ENCODE peak calls at places on chromosomes 7 and 10, in seven cellular contexts. L is PC-9, I is IMR-90, J is astrocyte, Z is cardiac fibroblast, V is body of pancreas, W is HCT116. P is an unnamed sample.

GRCh38 chr10:106278385-106278784 is 886.1 kb downstream of the SORCS1 start:
- DNase-seq in L (no peak), I (no peak), J (no peak), Z (peak; percentile 7), V (no peak), W (no peak), P (no peak)

GRCh38 chr7:107404740-107405537 is 64.9 kb upstream of the GPR22 start:
- DNase-seq in L (peak; percentile 69), I (no peak), J (no peak), Z (no peak), V (no peak), W (no peak), P (no peak)

GRCh38 chr10:88116491-88116890 is 253.1 kb downstream of the PTEN start:
- DNase-seq in L (peak; percentile 37), I (peak; percentile 59), J (peak; percentile 73), Z (no peak), V (no peak), W (no peak), P (peak; percentile 71)

GRCh38 chr10:86353506-86354485 is 12.8 kb downstream of the GRID1 start:
- DNase-seq in L (no peak), I (no peak), J (no peak), Z (no peak), V (no peak), W (no peak), P (no peak)

GRCh38 chr7:18762189-18762588 is 266.6 kb downstream of the HDAC9 start:
- DNase-seq in L (no peak), I (peak; percentile 66), J (peak; percentile 94), Z (peak; percentile 90), V (no peak), W (no peak), P (peak; percentile 88)

GRCh38 chr10:124722812-124723783 is 21.1 kb downstream of the FAM53B start:
- DNase-seq in L (no peak), I (no peak), J (no peak), Z (peak; percentile 39), V (no peak), W (no peak), P (no peak)

GRCh38 chr10:24575462-24576002 is 148.2 kb downstream of the ARHGAP21 start:
- DNase-seq in L (no peak), I (no peak), J (no peak), Z (no peak), V (no peak), W (no peak), P (no peak)

GRCh38 chr10:125006921-125007391 is 65.0 kb downstream of the ZRANB1 start:
- DNase-seq in L (no peak), I (peak; percentile 46), J (no peak), Z (no peak), V (peak; percentile 4), W (no peak), P (peak; percentile 66)

GRCh38 chr10:113520606-113521481 is 32.0 kb upstream of the HABP2 start:
- DNase-seq in L (no peak), I (peak; percentile 70), J (peak; percentile 46), Z (peak; percentile 83), V (peak; percentile 85), W (peak; percentile 75), P (peak; percentile 73)

GRCh38 chr7:102068846-102069245 is 217.8 kb upstream of the SH2B2 start:
- DNase-seq in L (no peak), I (no peak), J (no peak), Z (no peak), V (no peak), W (no peak), P (no peak)

GRCh38 chr7:68009716-68010115 is 1013.1 kb downstream of the TYW1 start:
- DNase-seq in L (no peak), I (no peak), J (peak; percentile 4), Z (peak; percentile 6), V (no peak), W (no peak), P (no peak)

GRCh38 chr10:106513328-106513727 is 651.2 kb downstream of the SORCS1 start:
- DNase-seq in L (no peak), I (peak; percentile 1), J (peak; percentile 20), Z (peak; percentile 26), V (no peak), W (no peak), P (no peak)

GRCh38 chr7:45663965-45664623 is 89.9 kb downstream of the ADCY1 start:
- DNase-seq in L (no peak), I (no peak), J (no peak), Z (no peak), V (no peak), W (no peak), P (no peak)

GRCh38 chr10:115947104-115947503 is 325.9 kb downstream of the GFRA1 start:
- DNase-seq in L (no peak), I (peak; percentile 58), J (peak; percentile 76), Z (peak; percentile 44), V (no peak), W (no peak), P (no peak)

GRCh38 chr10:31101123-31101522 is 69.5 kb upstream of the ZNF438 start:
- DNase-seq in L (peak; percentile 88), I (peak; percentile 93), J (peak; percentile 92), Z (peak; percentile 63), V (no peak), W (peak; percentile 85), P (peak; percentile 92)

GRCh38 chr10:123567984-123568745 is 98.0 kb upstream of the GPR26 start:
- DNase-seq in L (no peak), I (no peak), J (no peak), Z (no peak), V (no peak), W (no peak), P (no peak)

GRCh38 chr7:87920578-87920977 is 13.5 kb upstream of the ADAM22 start:
- DNase-seq in L (no peak), I (no peak), J (no peak), Z (no peak), V (no peak), W (no peak), P (no peak)

DNA sequence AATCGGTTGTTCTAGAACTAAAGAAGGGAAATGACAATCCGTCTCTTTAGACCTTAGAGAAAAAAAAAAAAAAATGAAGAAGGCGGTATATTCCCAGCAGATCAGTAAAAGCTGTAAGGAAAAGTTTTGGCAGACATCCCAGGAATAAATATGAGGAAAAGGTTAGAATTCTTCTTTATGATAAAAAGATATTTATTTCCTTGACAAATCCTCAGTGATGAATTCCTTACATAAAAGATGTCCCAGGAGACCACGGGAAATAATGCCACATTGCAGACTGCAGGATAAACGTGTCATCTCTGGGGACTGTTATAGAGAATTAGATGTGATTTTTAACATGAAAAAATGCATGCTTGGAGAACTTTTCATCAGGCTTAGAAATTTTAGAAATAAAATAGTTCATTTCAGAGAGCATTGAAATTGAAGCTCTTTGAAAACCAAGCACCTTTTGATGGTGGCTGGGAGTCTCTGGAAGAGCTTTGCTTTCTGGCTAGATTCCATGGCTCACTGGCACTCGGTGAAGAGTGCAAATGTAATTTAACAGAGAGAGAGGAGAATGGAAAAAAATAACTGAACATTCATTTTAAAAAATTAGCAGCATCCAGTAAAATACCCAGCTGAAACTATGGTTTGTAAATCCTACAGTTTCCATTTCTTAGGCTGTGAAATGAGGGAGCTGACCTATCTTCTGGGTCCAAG is 98.2 kb downstream of the PRPF18 start:
- DNase-seq in L (no peak), I (no peak), J (no peak), Z (peak; percentile 50), V (no peak), W (no peak), P (peak; percentile 53)
- H3K4me3 ChIP-seq in L (no peak overlapping the region), I (no peak overlapping the region), J (no peak overlapping the region), Z (no peak overlapping the region), V (no peak overlapping the region), W (no peak overlapping the region), P (no peak overlapping the region)

DNA sequence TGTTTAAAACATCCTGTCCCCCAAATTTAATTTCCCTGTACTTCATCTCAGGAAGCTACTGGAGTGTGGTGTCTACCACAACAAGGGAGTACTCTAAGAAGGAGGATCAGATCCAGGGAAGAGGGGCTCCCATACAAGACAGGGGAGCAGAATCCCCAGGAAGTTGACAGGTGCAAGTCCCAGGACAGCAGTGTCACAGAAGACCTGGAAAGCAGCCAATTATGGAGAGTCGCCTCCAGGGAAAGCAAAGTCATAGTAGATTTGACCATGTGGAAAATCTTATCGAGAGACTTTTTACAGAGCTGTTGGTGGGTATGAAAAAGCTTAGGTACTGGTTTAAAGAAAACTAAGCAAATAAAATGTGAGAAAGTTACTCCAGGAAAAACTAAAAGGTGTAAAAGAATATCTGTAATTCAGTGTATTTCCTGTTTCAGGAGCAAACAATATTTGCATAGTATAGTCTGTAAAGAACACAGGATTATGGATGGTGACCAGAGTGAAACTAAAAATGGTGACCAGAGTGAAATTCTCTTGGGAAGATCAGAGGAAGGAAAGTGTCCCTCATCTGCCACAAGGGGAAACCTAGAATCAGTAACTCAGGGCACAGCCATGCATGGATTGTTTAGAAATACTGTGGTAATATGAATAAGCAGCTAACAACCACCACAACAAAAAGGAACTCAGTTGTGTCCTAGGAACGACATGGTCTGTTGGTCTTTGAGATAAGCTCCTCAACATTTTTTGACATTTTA is 44.5 kb downstream of the LANCL2 start:
- DNase-seq in L (no peak), I (peak; percentile 35), J (no peak), Z (no peak), V (peak; percentile 31), W (no peak), P (no peak)
- TF ChIP-seq CTCF in L (peak; percentile 43), I (peak; percentile 25), J (no peak), Z (peak; percentile 6), V (no peak), W (no peak), P (peak; percentile 4)

DNA sequence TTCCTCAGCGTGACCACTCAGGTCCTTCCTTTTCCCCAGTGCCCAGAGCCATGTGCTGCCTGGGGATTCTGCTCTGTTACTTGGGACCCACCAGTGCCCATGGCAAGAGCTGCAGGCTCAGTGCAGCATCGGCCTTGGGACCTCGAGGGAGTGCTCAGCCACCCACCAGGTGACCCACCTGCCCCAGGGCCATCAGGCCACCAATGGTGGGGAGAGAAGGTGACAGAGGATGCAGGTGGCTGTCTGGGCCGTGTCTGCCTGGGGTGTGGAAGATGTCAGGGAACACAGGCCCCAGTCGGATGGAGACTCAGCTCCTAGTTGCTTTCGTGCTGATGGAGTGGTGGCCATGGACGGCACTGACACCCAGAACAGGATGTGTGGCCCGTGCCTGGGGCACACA is 104.7 kb upstream of the FAM20C start:
- DNase-seq in L (no peak), I (no peak), J (no peak), Z (no peak), V (no peak), W (no peak), P (no peak)
- H3K4me3 ChIP-seq in L (no peak overlapping the region), I (no peak overlapping the region), J (no peak overlapping the region), Z (no peak overlapping the region), V (no peak overlapping the region), W (no peak overlapping the region), P (no peak overlapping the region)

DNA sequence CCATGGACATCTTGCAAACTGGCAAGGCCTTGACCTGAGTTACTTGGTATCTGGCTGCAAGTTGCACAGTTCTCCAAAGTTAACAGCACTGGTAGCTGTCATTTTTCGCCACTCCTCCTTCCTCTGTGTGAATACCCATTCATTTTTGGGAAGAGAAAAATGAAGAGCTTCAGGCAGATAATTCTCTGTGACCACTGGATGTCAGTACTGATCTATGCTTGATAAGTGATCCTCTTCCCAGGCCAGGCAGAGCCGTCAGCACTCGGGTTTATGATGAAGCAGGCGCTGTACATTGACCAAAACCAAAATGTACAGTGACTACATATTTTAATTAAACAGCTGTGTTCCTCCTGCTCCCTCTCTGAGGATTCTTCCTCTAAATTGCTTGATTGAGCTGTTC is 55.9 kb upstream of the PDZD8 start:
- DNase-seq in L (no peak), I (no peak), J (no peak), Z (no peak), V (no peak), W (peak; percentile 28), P (peak; percentile 76)
- TF ChIP-seq CTCF in L (peak; percentile 34), I (no peak), J (no peak), Z (peak; percentile 9), V (no peak), W (no peak), P (peak; percentile 55)

GRCh38 chr10:33334170-33334838 is at the start of gene NRP1:
- DNase-seq in L (no peak), I (no peak), J (no peak), Z (no peak), V (peak; percentile 23), W (no peak), P (no peak)
- H3K4me3 ChIP-seq in L (peak within 1 kb of the TSS; percentile 92), I (peak within 1 kb of the TSS; percentile 85), J (peak within 1 kb of the TSS; percentile 93), Z (peak within 1 kb of the TSS; percentile 89), V (peak within 1 kb of the TSS; percentile 40), W (peak within 1 kb of the TSS; percentile 67), P (peak within 1 kb of the TSS; percentile 84)